ENCODE peak calls at places on chromosome 6, in seven cellular contexts. M is MM.1S, U is IMR-90, X is pancreas, S is Panc1, G is foreskin fibroblast, J is tibial artery. V is an unnamed sample.

GRCh38 chr6:107124934-107125348 is 9.6 kb upstream of the BEND3 start:
- DNase-seq in J (no peak), U (no peak), S (no peak), X (no peak), G (no peak), M (peak), V (peak)

GRCh38 chr6:10759884-10760329 is 12.3 kb downstream of the TMEM14B start:
- DNase-seq in S (peak), X (no peak), G (peak), M (no peak), J (no peak), U (peak), V (peak)

GRCh38 chr6:170208651-170209353 is 82.1 kb downstream of the DLL1 start:
- DNase-seq in S (no peak), J (peak), G (no peak), M (no peak), X (peak), U (no peak), V (no peak)

GRCh38 chr6:104955927-104956662 is 812 bp upstream of the LIN28B start:
- DNase-seq in U (no peak), J (no peak), G (no peak), S (no peak), M (no peak), X (no peak), V (no peak)

GRCh38 chr6:25052181-25052580 is 116.4 kb upstream of the RIPOR2 start:
- DNase-seq in U (no peak), X (no peak), M (no peak), G (peak), S (no peak), J (no peak), V (no peak)

GRCh38 chr6:125779924-125780539 is 10.7 kb upstream of the NCOA7 start:
- DNase-seq in X (peak), U (peak), J (peak), S (peak), M (peak), G (peak), V (peak)

GRCh38 chr6:39309942-39310531 is 4.2 kb downstream of the KCNK17 start:
- DNase-seq in S (peak), M (peak), G (peak), J (peak), X (peak), U (peak), V (peak)

GRCh38 chr6:68994561-68994960 is 359.5 kb downstream of the ADGRB3 start:
- DNase-seq in S (no peak), J (no peak), U (no peak), X (no peak), G (peak), M (no peak), V (peak)

GRCh38 chr6:108559097-108559883 is 1.4 kb upstream of the FOXO3 start:
- DNase-seq in G (peak), U (peak), J (peak), M (peak), X (peak), S (no peak), V (peak)

GRCh38 chr6:54132587-54132986 is 21.3 kb downstream of the MLIP start:
- DNase-seq in G (no peak), M (no peak), J (no peak), S (no peak), U (no peak), X (no peak), V (no peak)

GRCh38 chr6:58198301-58198700 is 880.9 kb downstream of the PRIM2 start:
- DNase-seq in U (no peak), J (no peak), M (no peak), G (no peak), S (no peak), X (no peak), V (no peak)

GRCh38 chr6:80094017-80094416 is 12.5 kb upstream of the BCKDHB start:
- DNase-seq in X (no peak), S (no peak), U (peak), J (no peak), M (peak), G (peak), V (peak)

GRCh38 chr6:156783958-156784357 is 6.8 kb downstream of the ARID1B start:
- DNase-seq in S (no peak), G (no peak), M (no peak), X (no peak), U (no peak), J (no peak), V (no peak)

GRCh38 chr6:29602564-29603361 is 17.8 kb downstream of the OR2H2 start:
- DNase-seq in X (no peak), G (peak), M (peak), U (peak), S (no peak), J (no peak), V (peak)

GRCh38 chr6:26477431-26477830 is 19.7 kb downstream of the BTN2A1 start:
- DNase-seq in S (no peak), U (no peak), G (no peak), X (no peak), M (no peak), J (no peak), V (no peak)

GRCh38 chr6:114096553-114097172 is 125.7 kb upstream of the HDAC2 start:
- DNase-seq in G (peak), S (no peak), J (no peak), M (peak), X (no peak), U (peak), V (peak)

GRCh38 chr6:109194770-109195169 is 99.5 kb downstream of the CEP57L1 start:
- DNase-seq in M (no peak), U (no peak), G (no peak), X (no peak), J (no peak), S (no peak), V (no peak)

GRCh38 chr6:127972815-127973214 is 72.0 kb upstream of the THEMIS start:
- DNase-seq in X (no peak), M (no peak), J (no peak), S (no peak), U (no peak), G (peak), V (no peak)

DNA sequence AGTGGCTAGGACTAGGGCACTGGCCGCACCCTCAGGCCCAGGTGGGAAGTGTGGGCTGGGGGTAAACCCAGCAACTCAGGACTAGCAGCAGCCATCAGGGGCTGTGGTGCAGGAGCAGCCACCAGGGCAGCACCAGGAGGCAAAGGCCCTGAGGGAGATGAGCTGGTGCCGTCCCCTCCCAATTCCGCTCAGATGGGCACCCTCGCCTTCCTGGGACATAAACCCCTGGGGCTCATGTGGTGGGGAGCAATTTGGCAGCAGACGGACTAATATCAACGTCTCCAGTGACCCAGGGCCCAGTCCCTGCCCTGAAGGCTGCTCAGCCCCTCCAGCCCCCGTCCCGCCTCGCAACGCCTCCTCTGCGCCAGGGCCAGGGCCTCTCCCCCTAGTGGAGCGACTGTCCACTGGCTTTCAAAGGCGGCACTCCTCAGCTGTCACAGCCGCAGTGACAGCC is 349.7 kb downstream of the ZFAND3 start:
- DNase-seq in U (no peak), M (no peak), S (no peak), X (no peak), G (no peak), J (no peak), V (no peak)
- TF ChIP-seq CTCF in U (no peak), M (no peak), S (no peak), X (no peak), G (no peak), J (no peak), V (no peak)

GRCh38 chr6:100229512-100229911 is 235.2 kb downstream of the SIM1 start:
- DNase-seq in G (no peak), U (no peak), S (no peak), M (no peak), X (no peak), J (no peak), V (no peak)
- H3K4me3 ChIP-seq in G (no peak), U (no peak), S (no peak), M (peak), X (no peak), J (peak), V (no peak)

GRCh38 chr6:159604443-159604956 is 88.5 kb downstream of the SOD2 start:
- DNase-seq in M (no peak), J (no peak), G (no peak), X (no peak), U (no peak), S (no peak), V (no peak)

GRCh38 chr6:159610881-159611280 is 82.2 kb downstream of the SOD2 start:
- DNase-seq in X (no peak), J (no peak), M (no peak), U (no peak), G (no peak), S (no peak), V (no peak)

GRCh38 chr6:159609813-159610212 is 83.2 kb downstream of the SOD2 start:
- DNase-seq in J (no peak), M (no peak), U (no peak), G (peak), X (no peak), S (no peak), V (no peak)

GRCh38 chr6:159606786-159607185 is 86.3 kb downstream of the SOD2 start:
- DNase-seq in G (peak), M (no peak), U (peak), J (no peak), S (no peak), X (no peak), V (peak)

GRCh38 chr6:159608961-159609673 is 83.9 kb downstream of the SOD2 start:
- DNase-seq in J (no peak), G (peak), S (peak), X (no peak), U (peak), M (peak), V (peak)
- TF ChIP-seq CTCF in J (no peak), G (peak), S (peak), X (no peak), U (peak), M (peak), V (peak)

GRCh38 chr6:138250513-138251247 is 32.4 kb upstream of the PBOV1 start:
- DNase-seq in S (no peak), G (peak), M (no peak), J (peak), X (peak), U (peak), V (peak)
- H3K4me3 ChIP-seq in S (no peak), G (no peak), M (no peak), J (peak), X (no peak), U (no peak), V (no peak)